ENCODE peak calls at places on chromosome 18, in ten cellular contexts. J, Y, G, X, D, O, P, H, T and A are unnamed samples.

GRCh38 chr18:3623769-3624545 is 174.0 kb downstream of the TGIF1 start:
- DNase-seq in J (no peak), Y (peak), G (peak), X (no peak), D (no peak), O (peak), P (no peak), H (peak), T (no peak), A (no peak)

GRCh38 chr18:63477972-63478371 is 1.2 kb downstream of the SERPINB5 start:
- DNase-seq in J (no peak), Y (no peak), G (no peak), X (no peak), D (no peak), O (no peak), P (no peak), H (no peak), T (no peak), A (no peak)

GRCh38 chr18:9736942-9737813 is 29.1 kb downstream of the RAB31 start:
- DNase-seq in J (no peak), Y (no peak), G (peak), X (no peak), D (no peak), O (no peak), P (no peak), H (no peak), T (no peak), A (no peak)

GRCh38 chr18:42374961-42375360 is 419.9 kb downstream of the PIK3C3 start:
- DNase-seq in J (no peak), Y (no peak), G (no peak), X (no peak), D (no peak), O (no peak), P (no peak), H (no peak), T (no peak), A (no peak)

GRCh38 chr18:2882201-2882600 is 35.4 kb downstream of the EMILIN2 start:
- DNase-seq in J (no peak), Y (no peak), G (no peak), X (no peak), D (no peak), O (no peak), P (no peak), H (no peak), T (no peak), A (no peak)

GRCh38 chr18:42268793-42269192 is 313.8 kb downstream of the PIK3C3 start:
- DNase-seq in J (no peak), Y (no peak), G (no peak), X (no peak), D (no peak), O (no peak), P (no peak), H (no peak), T (no peak), A (no peak)

GRCh38 chr18:50240083-50240563 is 26.2 kb downstream of the CFAP53 start:
- DNase-seq in J (no peak), Y (no peak), G (no peak), X (no peak), D (no peak), O (no peak), P (no peak), H (peak), T (no peak), A (no peak)

GRCh38 chr18:36771246-36771645 is 57.6 kb downstream of the TPGS2 start:
- DNase-seq in J (no peak), Y (no peak), G (no peak), X (no peak), D (no peak), O (no peak), P (no peak), H (no peak), T (no peak), A (no peak)

GRCh38 chr18:42392416-42392815 is 437.4 kb downstream of the PIK3C3 start:
- DNase-seq in J (no peak), Y (no peak), G (no peak), X (no peak), D (no peak), O (no peak), P (no peak), H (no peak), T (no peak), A (no peak)

GRCh38 chr18:72543362-72544055 is 633 bp downstream of the CBLN2 start:
- DNase-seq in J (peak), Y (no peak), G (no peak), X (no peak), D (no peak), O (peak), P (peak), H (no peak), T (no peak), A (no peak)

GRCh38 chr18:468841-469796 is 31.4 kb downstream of the COLEC12 start:
- DNase-seq in J (no peak), Y (no peak), G (no peak), X (no peak), D (no peak), O (no peak), P (no peak), H (no peak), T (no peak), A (no peak)

GRCh38 chr18:52046842-52047241 is 293.2 kb upstream of the DCC start:
- DNase-seq in J (no peak), Y (no peak), G (no peak), X (no peak), D (no peak), O (no peak), P (no peak), H (no peak), T (no peak), A (no peak)

GRCh38 chr18:62829936-62830335 is 114.6 kb downstream of the PHLPP1 start:
- DNase-seq in J (no peak), Y (no peak), G (no peak), X (no peak), D (no peak), O (no peak), P (no peak), H (no peak), T (no peak), A (no peak)

GRCh38 chr18:50806208-50806616 is 13.6 kb downstream of the MRO start:
- DNase-seq in J (no peak), Y (no peak), G (no peak), X (no peak), D (no peak), O (peak), P (no peak), H (no peak), T (no peak), A (no peak)

GRCh38 chr18:76412010-76412817 is 82.8 kb downstream of the ZNF516 start:
- DNase-seq in J (no peak), Y (peak), G (no peak), X (no peak), D (no peak), O (no peak), P (no peak), H (no peak), T (no peak), A (no peak)